ENCODE peak calls at places on chromosome 4, in seven cellular contexts. One of them, this sample, is unnamed.
A peak's percentile ranks its signal among the peaks of the same experiment; 100 is the strongest.

GRCh38 chr4:114286275-114286674 is 306.8 kb upstream of the ARSJ start:
- DNase-seq in right lobe of liver: no peak
- DNase-seq in gastrocnemius medialis: no peak
- DNase-seq in coronary artery: no peak
- DNase-seq in CD4-positive, CD25-positive, alpha-beta regulatory T cell: no peak
- DNase-seq in MM.1S: no peak
- DNase-seq in CD4-positive, alpha-beta memory T cell: no peak
- DNase-seq in this sample: no peak

GRCh38 chr4:78222575-78223186 is 165.6 kb downstream of the FRAS1 start:
- DNase-seq in right lobe of liver: no peak
- DNase-seq in gastrocnemius medialis: no peak
- DNase-seq in CD4-positive, alpha-beta memory T cell: no peak
- DNase-seq in MM.1S: no peak
- DNase-seq in CD4-positive, CD25-positive, alpha-beta regulatory T cell: no peak
- DNase-seq in coronary artery: no peak
- DNase-seq in this sample: no peak

GRCh38 chr4:139858436-139859225 is 193.0 kb downstream of the MGST2 start:
- DNase-seq in CD4-positive, alpha-beta memory T cell: no peak
- DNase-seq in gastrocnemius medialis: no peak
- DNase-seq in MM.1S: no peak
- DNase-seq in right lobe of liver: no peak
- DNase-seq in coronary artery: no peak
- DNase-seq in CD4-positive, CD25-positive, alpha-beta regulatory T cell: no peak
- DNase-seq in this sample: no peak

GRCh38 chr4:124105212-124105611 is 607.3 kb downstream of the ANKRD50 start:
- DNase-seq in CD4-positive, CD25-positive, alpha-beta regulatory T cell: no peak
- DNase-seq in coronary artery: no peak
- DNase-seq in MM.1S: no peak
- DNase-seq in gastrocnemius medialis: no peak
- DNase-seq in CD4-positive, alpha-beta memory T cell: no peak
- DNase-seq in right lobe of liver: no peak
- DNase-seq in this sample: no peak

GRCh38 chr4:40308528-40309122 is 26.5 kb upstream of the CHRNA9 start:
- DNase-seq in CD4-positive, alpha-beta memory T cell: no peak
- DNase-seq in MM.1S: no peak
- DNase-seq in gastrocnemius medialis: no peak
- DNase-seq in coronary artery: no peak
- DNase-seq in CD4-positive, CD25-positive, alpha-beta regulatory T cell: no peak
- DNase-seq in right lobe of liver: no peak
- DNase-seq in this sample: no peak

GRCh38 chr4:35151816-35152572 is 1092.3 kb downstream of the ARAP2 start:
- DNase-seq in coronary artery: no peak
- DNase-seq in MM.1S: peak; percentile 13
- DNase-seq in right lobe of liver: no peak
- DNase-seq in CD4-positive, CD25-positive, alpha-beta regulatory T cell: no peak
- DNase-seq in gastrocnemius medialis: no peak
- DNase-seq in CD4-positive, alpha-beta memory T cell: no peak
- DNase-seq in this sample: no peak

GRCh38 chr4:4677825-4678522 is 136.1 kb upstream of the STX18 start:
- DNase-seq in gastrocnemius medialis: no peak
- DNase-seq in coronary artery: no peak
- DNase-seq in MM.1S: no peak
- DNase-seq in CD4-positive, CD25-positive, alpha-beta regulatory T cell: no peak
- DNase-seq in right lobe of liver: no peak
- DNase-seq in CD4-positive, alpha-beta memory T cell: no peak
- DNase-seq in this sample: no peak

GRCh38 chr4:7134737-7135388 is 57.5 kb upstream of the SORCS2 start:
- DNase-seq in coronary artery: peak; percentile 81
- DNase-seq in MM.1S: no peak
- DNase-seq in CD4-positive, CD25-positive, alpha-beta regulatory T cell: no peak
- DNase-seq in gastrocnemius medialis: peak; percentile 53
- DNase-seq in right lobe of liver: no peak
- DNase-seq in CD4-positive, alpha-beta memory T cell: no peak
- DNase-seq in this sample: no peak

GRCh38 chr4:69490271-69490670 is 5.4 kb downstream of the UGT2B4 start:
- DNase-seq in CD4-positive, alpha-beta memory T cell: no peak
- DNase-seq in MM.1S: no peak
- DNase-seq in gastrocnemius medialis: no peak
- DNase-seq in CD4-positive, CD25-positive, alpha-beta regulatory T cell: no peak
- DNase-seq in coronary artery: no peak
- DNase-seq in right lobe of liver: no peak
- DNase-seq in this sample: no peak

GRCh38 chr4:113349400-113349799 is 299.9 kb downstream of the ANK2 start:
- DNase-seq in gastrocnemius medialis: no peak
- DNase-seq in CD4-positive, alpha-beta memory T cell: no peak
- DNase-seq in right lobe of liver: no peak
- DNase-seq in coronary artery: no peak
- DNase-seq in MM.1S: no peak
- DNase-seq in CD4-positive, CD25-positive, alpha-beta regulatory T cell: no peak
- DNase-seq in this sample: no peak

GRCh38 chr4:3342182-3342854 is 49.5 kb downstream of the RGS12 start:
- DNase-seq in right lobe of liver: no peak
- DNase-seq in coronary artery: no peak
- DNase-seq in CD4-positive, alpha-beta memory T cell: no peak
- DNase-seq in gastrocnemius medialis: no peak
- DNase-seq in MM.1S: no peak
- DNase-seq in CD4-positive, CD25-positive, alpha-beta regulatory T cell: no peak
- DNase-seq in this sample: no peak

GRCh38 chr4:38500433-38500832 is 163.6 kb upstream of the KLF3 start:
- DNase-seq in MM.1S: no peak
- DNase-seq in right lobe of liver: no peak
- DNase-seq in CD4-positive, CD25-positive, alpha-beta regulatory T cell: no peak
- DNase-seq in coronary artery: no peak
- DNase-seq in gastrocnemius medialis: no peak
- DNase-seq in CD4-positive, alpha-beta memory T cell: no peak
- DNase-seq in this sample: no peak

GRCh38 chr4:134313591-134313990 is 112.0 kb upstream of the PABPC4L start:
- DNase-seq in coronary artery: no peak
- DNase-seq in MM.1S: no peak
- DNase-seq in gastrocnemius medialis: no peak
- DNase-seq in CD4-positive, alpha-beta memory T cell: no peak
- DNase-seq in CD4-positive, CD25-positive, alpha-beta regulatory T cell: no peak
- DNase-seq in right lobe of liver: no peak
- DNase-seq in this sample: no peak

GRCh38 chr4:8589831-8590545 is 2.6 kb upstream of the CPZ start:
- DNase-seq in CD4-positive, alpha-beta memory T cell: no peak
- DNase-seq in coronary artery: no peak
- DNase-seq in CD4-positive, CD25-positive, alpha-beta regulatory T cell: no peak
- DNase-seq in MM.1S: no peak
- DNase-seq in gastrocnemius medialis: no peak
- DNase-seq in right lobe of liver: no peak
- DNase-seq in this sample: no peak

GRCh38 chr4:30380404-30380998 is 339.7 kb upstream of the PCDH7 start:
- DNase-seq in gastrocnemius medialis: no peak
- DNase-seq in MM.1S: peak; percentile 80
- DNase-seq in CD4-positive, alpha-beta memory T cell: no peak
- DNase-seq in right lobe of liver: no peak
- DNase-seq in CD4-positive, CD25-positive, alpha-beta regulatory T cell: no peak
- DNase-seq in coronary artery: no peak
- DNase-seq in this sample: no peak

GRCh38 chr4:170729897-170730296 is 640.1 kb upstream of the AADAT start:
- DNase-seq in coronary artery: no peak
- DNase-seq in MM.1S: no peak
- DNase-seq in CD4-positive, CD25-positive, alpha-beta regulatory T cell: no peak
- DNase-seq in gastrocnemius medialis: no peak
- DNase-seq in right lobe of liver: no peak
- DNase-seq in CD4-positive, alpha-beta memory T cell: no peak
- DNase-seq in this sample: no peak

GRCh38 chr4:52862605-52863236 is 604 bp downstream of the RASL11B start:
- DNase-seq in gastrocnemius medialis: no peak
- DNase-seq in MM.1S: no peak
- DNase-seq in CD4-positive, alpha-beta memory T cell: no peak
- DNase-seq in CD4-positive, CD25-positive, alpha-beta regulatory T cell: no peak
- DNase-seq in right lobe of liver: no peak
- DNase-seq in coronary artery: no peak
- DNase-seq in this sample: no peak

GRCh38 chr4:188110036-188110435 is 633 bp upstream of the TRIML2 start:
- DNase-seq in gastrocnemius medialis: no peak
- DNase-seq in CD4-positive, CD25-positive, alpha-beta regulatory T cell: no peak
- DNase-seq in CD4-positive, alpha-beta memory T cell: no peak
- DNase-seq in right lobe of liver: no peak
- DNase-seq in coronary artery: no peak
- DNase-seq in MM.1S: no peak
- DNase-seq in this sample: no peak

GRCh38 chr4:114464873-114465272 is 133.7 kb upstream of the UGT8 start:
- DNase-seq in right lobe of liver: no peak
- DNase-seq in gastrocnemius medialis: no peak
- DNase-seq in MM.1S: no peak
- DNase-seq in CD4-positive, alpha-beta memory T cell: no peak
- DNase-seq in CD4-positive, CD25-positive, alpha-beta regulatory T cell: no peak
- DNase-seq in coronary artery: no peak
- DNase-seq in this sample: no peak

GRCh38 chr4:4658051-4658450 is 116.2 kb upstream of the STX18 start:
- DNase-seq in right lobe of liver: no peak
- DNase-seq in gastrocnemius medialis: no peak
- DNase-seq in CD4-positive, alpha-beta memory T cell: no peak
- DNase-seq in coronary artery: no peak
- DNase-seq in MM.1S: no peak
- DNase-seq in CD4-positive, CD25-positive, alpha-beta regulatory T cell: no peak
- DNase-seq in this sample: no peak

DNA sequence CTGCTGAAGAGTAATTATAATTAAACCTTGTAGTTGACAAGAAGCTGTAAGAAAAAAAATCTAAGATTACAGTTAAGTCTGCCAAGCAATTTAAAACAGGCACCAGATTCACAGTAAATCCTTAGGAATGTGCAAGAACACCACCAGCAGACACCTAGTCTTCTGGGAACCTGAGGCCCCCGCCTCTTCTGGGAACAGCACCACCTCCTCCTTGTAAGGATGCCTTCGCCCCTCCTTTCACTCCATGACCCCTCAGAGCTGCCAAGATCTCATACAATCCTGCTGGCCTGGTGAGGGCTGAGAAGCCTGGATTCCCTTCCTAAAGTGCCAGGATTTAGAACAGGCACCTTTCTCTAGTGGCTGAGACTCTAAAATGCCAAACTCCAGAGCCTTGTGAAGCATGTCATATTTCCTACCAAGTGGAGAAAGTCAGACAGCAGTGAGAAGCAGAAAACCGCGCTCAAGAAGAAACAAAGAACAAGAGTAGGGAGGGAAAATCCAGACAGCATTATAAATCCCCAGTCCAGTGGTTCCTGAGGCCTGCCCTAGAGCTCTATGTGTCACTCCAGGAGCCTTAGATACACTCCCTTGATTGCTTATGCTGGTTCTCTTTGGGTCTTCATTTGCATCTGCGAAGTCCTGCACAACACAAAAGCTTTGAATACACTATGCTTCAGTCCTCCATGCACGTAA is 166.4 kb downstream of the TSPAN5 start:
- DNase-seq in CD4-positive, alpha-beta memory T cell: no peak
- DNase-seq in gastrocnemius medialis: no peak
- DNase-seq in MM.1S: no peak
- DNase-seq in right lobe of liver: no peak
- DNase-seq in CD4-positive, CD25-positive, alpha-beta regulatory T cell: no peak
- DNase-seq in coronary artery: no peak
- DNase-seq in this sample: no peak
- H3K27ac ChIP-seq in CD4-positive, alpha-beta memory T cell: no peak overlapping the region
- H3K27ac ChIP-seq in gastrocnemius medialis: no peak overlapping the region
- H3K27ac ChIP-seq in MM.1S: no peak overlapping the region
- H3K27ac ChIP-seq in right lobe of liver: no peak overlapping the region
- H3K27ac ChIP-seq in CD4-positive, CD25-positive, alpha-beta regulatory T cell: no peak overlapping the region
- H3K27ac ChIP-seq in coronary artery: no peak overlapping the region
- H3K27ac ChIP-seq in this sample: no peak overlapping the region

GRCh38 chr4:186250740-186251124 is 15.3 kb upstream of the F11 start:
- DNase-seq in MM.1S: no peak
- DNase-seq in CD4-positive, CD25-positive, alpha-beta regulatory T cell: no peak
- DNase-seq in right lobe of liver: no peak
- DNase-seq in coronary artery: no peak
- DNase-seq in CD4-positive, alpha-beta memory T cell: no peak
- DNase-seq in gastrocnemius medialis: no peak
- DNase-seq in this sample: no peak
- H3K27ac ChIP-seq in MM.1S: peak overlapping the region; percentile 1
- H3K27ac ChIP-seq in CD4-positive, CD25-positive, alpha-beta regulatory T cell: no peak overlapping the region
- H3K27ac ChIP-seq in right lobe of liver: peak overlapping the region; percentile 42
- H3K27ac ChIP-seq in coronary artery: no peak overlapping the region
- H3K27ac ChIP-seq in CD4-positive, alpha-beta memory T cell: no peak overlapping the region
- H3K27ac ChIP-seq in gastrocnemius medialis: no peak overlapping the region
- H3K27ac ChIP-seq in this sample: no peak overlapping the region

GRCh38 chr4:74631988-74632387 is 162.3 kb downstream of the BTC start:
- DNase-seq in gastrocnemius medialis: no peak
- DNase-seq in CD4-positive, alpha-beta memory T cell: no peak
- DNase-seq in CD4-positive, CD25-positive, alpha-beta regulatory T cell: no peak
- DNase-seq in right lobe of liver: no peak
- DNase-seq in MM.1S: no peak
- DNase-seq in coronary artery: no peak
- DNase-seq in this sample: no peak

GRCh38 chr4:74632634-74633033 is 161.7 kb downstream of the BTC start:
- DNase-seq in MM.1S: no peak
- DNase-seq in gastrocnemius medialis: no peak
- DNase-seq in CD4-positive, alpha-beta memory T cell: peak; percentile 37
- DNase-seq in coronary artery: no peak
- DNase-seq in CD4-positive, CD25-positive, alpha-beta regulatory T cell: no peak
- DNase-seq in right lobe of liver: no peak
- DNase-seq in this sample: no peak

GRCh38 chr4:74631338-74631737 is 163.0 kb downstream of the BTC start:
- DNase-seq in MM.1S: no peak
- DNase-seq in right lobe of liver: no peak
- DNase-seq in gastrocnemius medialis: no peak
- DNase-seq in CD4-positive, alpha-beta memory T cell: no peak
- DNase-seq in CD4-positive, CD25-positive, alpha-beta regulatory T cell: no peak
- DNase-seq in coronary artery: no peak
- DNase-seq in this sample: no peak

GRCh38 chr4:74628808-74629616 is 165.3 kb downstream of the BTC start:
- DNase-seq in MM.1S: no peak
- DNase-seq in coronary artery: no peak
- DNase-seq in CD4-positive, alpha-beta memory T cell: no peak
- DNase-seq in right lobe of liver: no peak
- DNase-seq in gastrocnemius medialis: no peak
- DNase-seq in CD4-positive, CD25-positive, alpha-beta regulatory T cell: no peak
- DNase-seq in this sample: no peak

GRCh38 chr4:74630551-74630950 is 163.8 kb downstream of the BTC start:
- DNase-seq in MM.1S: no peak
- DNase-seq in gastrocnemius medialis: no peak
- DNase-seq in CD4-positive, alpha-beta memory T cell: no peak
- DNase-seq in CD4-positive, CD25-positive, alpha-beta regulatory T cell: no peak
- DNase-seq in right lobe of liver: no peak
- DNase-seq in coronary artery: no peak
- DNase-seq in this sample: no peak
- H3K27ac ChIP-seq in MM.1S: no peak overlapping the region
- H3K27ac ChIP-seq in gastrocnemius medialis: no peak overlapping the region
- H3K27ac ChIP-seq in CD4-positive, alpha-beta memory T cell: no peak overlapping the region
- H3K27ac ChIP-seq in CD4-positive, CD25-positive, alpha-beta regulatory T cell: no peak overlapping the region
- H3K27ac ChIP-seq in right lobe of liver: no peak overlapping the region
- H3K27ac ChIP-seq in coronary artery: no peak overlapping the region
- H3K27ac ChIP-seq in this sample: no peak overlapping the region

DNA sequence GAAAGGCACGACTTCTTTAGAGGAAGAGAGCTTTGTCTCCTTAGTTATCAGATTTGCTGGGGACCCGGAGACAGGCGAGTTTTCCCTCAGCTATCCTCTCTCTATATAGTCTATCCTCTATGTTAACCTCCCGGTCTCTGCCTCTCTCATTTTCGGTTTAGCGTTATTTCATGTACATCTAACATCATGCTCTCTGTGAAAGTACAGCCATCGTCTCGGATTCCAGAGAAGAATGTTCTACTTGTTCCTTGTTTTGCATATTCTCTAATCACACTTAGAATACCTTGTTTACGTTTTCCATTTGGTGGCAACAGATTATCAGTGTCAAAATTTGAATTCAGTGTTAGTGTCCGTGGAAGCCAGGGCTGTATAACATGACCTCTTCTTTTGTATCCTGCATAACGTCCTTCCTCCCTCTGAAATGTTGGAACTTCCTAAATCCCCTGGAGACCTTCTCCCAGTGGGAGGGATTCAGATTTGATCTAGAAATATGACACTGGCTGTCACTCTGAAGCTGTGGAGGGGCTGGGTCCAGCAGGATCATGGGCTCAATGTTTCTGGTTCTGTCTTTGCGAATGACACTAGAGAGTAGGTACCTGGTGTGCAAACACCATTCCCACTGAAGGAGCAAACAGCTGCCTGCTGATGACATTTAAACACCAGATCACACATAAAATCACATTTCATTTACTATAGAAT is 725 bp upstream of the CXCL3 start:
- DNase-seq in CD4-positive, alpha-beta memory T cell: no peak
- DNase-seq in CD4-positive, CD25-positive, alpha-beta regulatory T cell: no peak
- DNase-seq in gastrocnemius medialis: no peak
- DNase-seq in MM.1S: no peak
- DNase-seq in coronary artery: no peak
- DNase-seq in right lobe of liver: no peak
- DNase-seq in this sample: no peak
- H3K27ac ChIP-seq in CD4-positive, alpha-beta memory T cell: no peak overlapping the region
- H3K27ac ChIP-seq in CD4-positive, CD25-positive, alpha-beta regulatory T cell: no peak overlapping the region
- H3K27ac ChIP-seq in gastrocnemius medialis: peak overlapping the region; percentile 74
- H3K27ac ChIP-seq in MM.1S: no peak overlapping the region
- H3K27ac ChIP-seq in coronary artery: peak overlapping the region; percentile 58
- H3K27ac ChIP-seq in right lobe of liver: peak overlapping the region; percentile 35
- H3K27ac ChIP-seq in this sample: no peak overlapping the region

This sample was measured in substantia nigra.